ENCODE peak calls at places on chromosomes 4 and X, in seven cellular contexts. C is HCT116, W is SK-N-SH, J is K562, X is HepG2, T is GM12878, B is H1. M is an unnamed sample.

GRCh38 chr4:80173387-80173786 is 23.9 kb upstream of the PRDM8 start:
- DNase-seq in C (no peak), W (no peak), J (no peak), X (no peak), T (no peak), B (no peak), M (no peak)

GRCh38 chr4:61011051-61011450 is 189.1 kb upstream of the ADGRL3 start:
- DNase-seq in C (no peak), W (no peak), J (no peak), X (no peak), T (no peak), B (no peak), M (no peak)

GRCh38 chr4:97374526-97374925 is 768.8 kb downstream of the STPG2 start:
- DNase-seq in C (no peak), W (no peak), J (no peak), X (no peak), T (no peak), B (no peak), M (no peak)

GRCh38 chr4:55183926-55184599 is 58.7 kb upstream of the KDR start:
- DNase-seq in C (peak; percentile 87), W (no peak), J (no peak), X (no peak), T (no peak), B (no peak), M (no peak)

GRCh38 chrX:136157187-136157586 is 9.9 kb downstream of the FHL1 start:
- DNase-seq in C (no peak), W (no peak), J (no peak), X (no peak), T (no peak), B (no peak), M (no peak)

GRCh38 chrX:138897621-138898492 is 186.3 kb upstream of the FGF13 start:
- DNase-seq in C (no peak), W (no peak), J (no peak), X (no peak), T (no peak), B (no peak), M (no peak)

GRCh38 chr4:20408596-20408995 is 156.9 kb downstream of the SLIT2 start:
- DNase-seq in C (no peak), W (no peak), J (no peak), X (no peak), T (no peak), B (no peak), M (no peak)

GRCh38 chrX:105821471-105822081 is 763 bp upstream of the NRK start:
- DNase-seq in C (no peak), W (peak; percentile 12), J (no peak), X (no peak), T (no peak), B (peak; percentile 52), M (peak; percentile 43)

GRCh38 chr4:13694256-13694655 is 66.7 kb upstream of the BOD1L1 start:
- DNase-seq in C (no peak), W (no peak), J (no peak), X (no peak), T (no peak), B (no peak), M (no peak)

GRCh38 chrX:27883468-27884092 is 75.8 kb downstream of the MAGEB10 start:
- DNase-seq in C (no peak), W (no peak), J (no peak), X (no peak), T (no peak), B (no peak), M (no peak)

GRCh38 chr4:13947921-13948320 is 320.4 kb upstream of the BOD1L1 start:
- DNase-seq in C (no peak), W (no peak), J (no peak), X (no peak), T (no peak), B (no peak), M (no peak)

GRCh38 chr4:139749313-139749712 is 83.7 kb downstream of the MGST2 start:
- DNase-seq in C (no peak), W (no peak), J (no peak), X (no peak), T (no peak), B (no peak), M (no peak)

GRCh38 chr4:40916218-40916555 is 166.4 kb downstream of the NSUN7 start:
- DNase-seq in C (no peak), W (no peak), J (no peak), X (no peak), T (no peak), B (no peak), M (no peak)

GRCh38 chrX:111262086-111262485 is 8.2 kb downstream of the CAPN6 start:
- DNase-seq in C (no peak), W (no peak), J (no peak), X (no peak), T (no peak), B (no peak), M (no peak)

GRCh38 chr4:76430519-76431388 is 4.3 kb upstream of the SHROOM3 start:
- DNase-seq in C (peak; percentile 50), W (peak; percentile 67), J (no peak), X (peak; percentile 51), T (no peak), B (no peak), M (peak; percentile 49)

GRCh38 chrX:75784689-75785491 is at the start of gene MAGEE2:
- DNase-seq in C (no peak), W (peak; percentile 30), J (no peak), X (peak; percentile 0), T (no peak), B (no peak), M (no peak)

GRCh38 chr4:110586137-110586850 is 36.6 kb downstream of the PITX2 start:
- DNase-seq in C (peak; percentile 31), W (peak; percentile 37), J (no peak), X (no peak), T (no peak), B (no peak), M (peak; percentile 73)

GRCh38 chr4:7397206-7398103 is 37.3 kb downstream of the PSAPL1 start:
- DNase-seq in C (no peak), W (peak; percentile 4), J (no peak), X (no peak), T (no peak), B (peak; percentile 38), M (no peak)

GRCh38 chr4:55547461-55547770 is 707 bp upstream of the CLOCK start:
- DNase-seq in C (no peak), W (peak; percentile 50), J (no peak), X (no peak), T (no peak), B (no peak), M (no peak)

GRCh38 chrX:139134316-139134715 is 396.2 kb upstream of the F9 start:
- DNase-seq in C (no peak), W (no peak), J (no peak), X (no peak), T (no peak), B (no peak), M (no peak)

GRCh38 chr4:16259531-16260246 is 33.4 kb upstream of the TAPT1 start:
- DNase-seq in C (no peak), W (no peak), J (no peak), X (no peak), T (no peak), B (no peak), M (no peak)

GRCh38 chr4:185346975-185347601 is 48.6 kb downstream of the LRP2BP start:
- DNase-seq in C (no peak), W (no peak), J (no peak), X (no peak), T (no peak), B (no peak), M (no peak)

GRCh38 chr4:185341377-185341776 is 54.3 kb downstream of the LRP2BP start:
- DNase-seq in C (no peak), W (no peak), J (no peak), X (no peak), T (no peak), B (no peak), M (no peak)

GRCh38 chr4:185341841-185342240 is 53.9 kb downstream of the LRP2BP start:
- DNase-seq in C (no peak), W (no peak), J (no peak), X (no peak), T (peak; percentile 66), B (no peak), M (no peak)

GRCh38 chr4:185344743-185345538 is 50.8 kb downstream of the LRP2BP start:
- DNase-seq in C (no peak), W (no peak), J (no peak), X (no peak), T (peak; percentile 77), B (no peak), M (no peak)

GRCh38 chr4:185343726-185344581 is 51.8 kb downstream of the LRP2BP start:
- DNase-seq in C (no peak), W (peak; percentile 66), J (no peak), X (no peak), T (no peak), B (no peak), M (no peak)
- TF ChIP-seq JUND in C (no peak), W (peak; percentile 77), J (no peak), X (no peak), T (no peak), B (no peak), M (no peak)

GRCh38 chrX:69082753-69083150 is 82.5 kb downstream of the PJA1 start:
- DNase-seq in C (no peak), W (no peak), J (no peak), X (no peak), T (no peak), B (no peak), M (no peak)

GRCh38 chrX:69085826-69086225 is 79.4 kb downstream of the PJA1 start:
- DNase-seq in C (no peak), W (no peak), J (no peak), X (no peak), T (no peak), B (no peak), M (no peak)

GRCh38 chrX:69083361-69083760 is 81.9 kb downstream of the PJA1 start:
- DNase-seq in C (no peak), W (no peak), J (no peak), X (no peak), T (no peak), B (no peak), M (no peak)

GRCh38 chrX:69083785-69084184 is 81.5 kb downstream of the PJA1 start:
- DNase-seq in C (no peak), W (no peak), J (no peak), X (no peak), T (no peak), B (no peak), M (no peak)

DNA sequence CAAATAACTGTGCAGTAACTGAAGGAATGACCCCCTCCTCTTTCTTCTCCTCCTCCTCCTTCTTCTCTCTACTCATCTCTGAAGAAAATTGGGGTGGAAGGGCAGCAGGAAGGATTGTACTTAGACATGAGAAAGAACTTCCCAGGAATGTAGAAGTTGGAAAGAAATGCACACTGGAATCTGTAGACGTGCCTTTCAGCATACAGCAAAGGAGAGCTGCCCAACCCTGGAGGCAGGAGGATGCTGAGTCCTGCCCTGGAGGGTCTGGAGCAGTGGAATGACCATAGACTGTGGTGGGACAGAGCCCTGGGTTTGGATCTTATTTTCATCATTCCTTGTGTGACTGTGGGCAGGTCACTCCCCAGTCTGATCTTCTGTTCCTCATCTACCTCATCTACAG is 80.1 kb downstream of the PJA1 start:
- DNase-seq in C (no peak), W (no peak), J (no peak), X (no peak), T (no peak), B (no peak), M (no peak)
- TF ChIP-seq JUND in C (no peak), W (no peak), J (no peak), X (no peak), T (no peak), B (no peak), M (no peak)

GRCh38 chrX:23981222-23981621 is 45.8 kb downstream of the KLHL15 start:
- DNase-seq in C (no peak), W (no peak), J (no peak), X (no peak), T (no peak), B (no peak), M (no peak)
- TF ChIP-seq JUND in C (no peak), W (no peak), J (no peak), X (no peak), T (no peak), B (no peak), M (no peak)

GRCh38 chrX:74527344-74527743 is 87.1 kb downstream of the RLIM start:
- DNase-seq in C (no peak), W (no peak), J (no peak), X (no peak), T (no peak), B (no peak), M (no peak)
- TF ChIP-seq JUND in C (no peak), W (no peak), J (no peak), X (no peak), T (no peak), B (no peak), M (no peak)

M was measured in T47D.